ENCODE peak calls at places on chromosomes 5 and 9, in seven cellular contexts. H is PC-3, P is astrocyte, S is keratinocyte, M is neural progenitor cell, N is fibroblast of lung, U is PC-9. Y is an unnamed sample.

GRCh38 chr5:9513825-9514224 is 32.0 kb downstream of the SEMA5A start:
- DNase-seq in H (peak), P (no peak), S (no peak), M (peak), N (peak), U (no peak), Y (peak)

GRCh38 chr5:11792621-11793020 is 111.6 kb downstream of the CTNND2 start:
- DNase-seq in H (no peak), P (no peak), S (no peak), M (no peak), N (no peak), U (no peak), Y (no peak)

GRCh38 chr9:89850633-89851325 is 246.0 kb downstream of the GADD45G start:
- DNase-seq in H (peak), P (peak), S (no peak), M (no peak), N (peak), U (no peak), Y (peak)

GRCh38 chr5:108765647-108766046 is 17.9 kb downstream of the FER start:
- DNase-seq in H (peak), P (no peak), S (no peak), M (no peak), N (no peak), U (no peak), Y (peak)

GRCh38 chr5:23506329-23507236 is 826 bp upstream of the PRDM9 start:
- DNase-seq in H (peak), P (no peak), S (no peak), M (peak), N (peak), U (no peak), Y (peak)

GRCh38 chr5:93503598-93504067 is 77.4 kb downstream of the NR2F1-AS1 start:
- DNase-seq in H (peak), P (peak), S (no peak), M (no peak), N (peak), U (peak), Y (peak)

GRCh38 chr5:6859001-6859400 is 145.8 kb downstream of the TENT4A start:
- DNase-seq in H (no peak), P (no peak), S (no peak), M (no peak), N (no peak), U (no peak), Y (no peak)

GRCh38 chr5:87156631-87157030 is 111.1 kb upstream of the RASA1 start:
- DNase-seq in H (peak), P (peak), S (no peak), M (no peak), N (no peak), U (no peak), Y (no peak)

GRCh38 chr9:95611354-95611753 is 94.6 kb upstream of the PTCH1 start:
- DNase-seq in H (no peak), P (no peak), S (no peak), M (no peak), N (no peak), U (no peak), Y (no peak)

GRCh38 chr9:132108728-132109127 is 29.1 kb upstream of the MED27 start:
- DNase-seq in H (no peak), P (peak), S (no peak), M (no peak), N (no peak), U (no peak), Y (no peak)

GRCh38 chr5:5270958-5271605 is 131.0 kb downstream of the ADAMTS16 start:
- DNase-seq in H (peak), P (peak), S (peak), M (peak), N (peak), U (peak), Y (peak)

GRCh38 chr5:137945825-137946224 is 56.6 kb downstream of the PKD2L2 start:
- DNase-seq in H (no peak), P (no peak), S (no peak), M (no peak), N (no peak), U (no peak), Y (no peak)

GRCh38 chr5:67516959-67517358 is 320.4 kb upstream of the CD180 start:
- DNase-seq in H (no peak), P (peak), S (no peak), M (no peak), N (peak), U (no peak), Y (peak)

GRCh38 chr9:75889577-75889976 is 896 bp upstream of the PCSK5 start:
- DNase-seq in H (no peak), P (no peak), S (no peak), M (no peak), N (no peak), U (no peak), Y (no peak)

GRCh38 chr9:134205636-134206316 is 41.4 kb upstream of the RNU6ATAC start:
- DNase-seq in H (no peak), P (peak), S (no peak), M (no peak), N (no peak), U (no peak), Y (peak)

GRCh38 chr5:31986101-31986500 is 188.0 kb downstream of the GOLPH3 start:
- DNase-seq in H (no peak), P (no peak), S (no peak), M (no peak), N (no peak), U (no peak), Y (no peak)

GRCh38 chr5:32618962-32619361 is 33.6 kb downstream of the SUB1 start:
- DNase-seq in H (no peak), P (no peak), S (no peak), M (no peak), N (no peak), U (peak), Y (no peak)

GRCh38 chr5:98513378-98513777 is 260.1 kb upstream of the RGMB start:
- DNase-seq in H (no peak), P (no peak), S (no peak), M (peak), N (no peak), U (no peak), Y (no peak)

GRCh38 chr9:126965077-126965476 is 50.5 kb downstream of the RALGPS1 start:
- DNase-seq in H (peak), P (no peak), S (no peak), M (no peak), N (peak), U (peak), Y (no peak)

GRCh38 chr9:99820330-99821186 is 1.1 kb upstream of the NR4A3 start:
- DNase-seq in H (peak), P (peak), S (no peak), M (no peak), N (peak), U (peak), Y (peak)

GRCh38 chr9:92763721-92764380 is 782 bp downstream of the BICD2 start:
- DNase-seq in H (no peak), P (no peak), S (no peak), M (peak), N (no peak), U (no peak), Y (peak)

GRCh38 chr5:123813937-123814624 is 302.1 kb downstream of the CSNK1G3 start:
- DNase-seq in H (peak), P (peak), S (no peak), M (no peak), N (peak), U (peak), Y (peak)

GRCh38 chr5:79255786-79256557 is 20.0 kb downstream of the JMY start:
- DNase-seq in H (peak), P (peak), S (no peak), M (peak), N (peak), U (no peak), Y (peak)

GRCh38 chr5:14258840-14259239 is 115.7 kb downstream of the TRIO start:
- DNase-seq in H (no peak), P (no peak), S (no peak), M (peak), N (peak), U (no peak), Y (no peak)

GRCh38 chr5:143826909-143827514 is 15.1 kb downstream of the HMHB1 start:
- DNase-seq in H (peak), P (peak), S (no peak), M (no peak), N (peak), U (peak), Y (peak)

GRCh38 chr5:88692979-88693932 is 189.7 kb downstream of the MEF2C start:
- DNase-seq in H (no peak), P (no peak), S (no peak), M (no peak), N (no peak), U (no peak), Y (no peak)

GRCh38 chr9:134969401-134969800 is 51.7 kb upstream of the FCN1 start:
- DNase-seq in H (no peak), P (no peak), S (no peak), M (no peak), N (no peak), U (no peak), Y (no peak)

GRCh38 chr9:6584881-6585597 is 60.5 kb downstream of the GLDC start:
- DNase-seq in H (peak), P (peak), S (no peak), M (peak), N (peak), U (no peak), Y (peak)

GRCh38 chr5:115241881-115242642 is 20.6 kb downstream of the PGGT1B start:
- DNase-seq in H (peak), P (peak), S (no peak), M (no peak), N (no peak), U (no peak), Y (no peak)

GRCh38 chr5:158421329-158421728 is 562.4 kb upstream of the CLINT1 start:
- DNase-seq in H (no peak), P (no peak), S (no peak), M (no peak), N (no peak), U (no peak), Y (no peak)

GRCh38 chr9:36996677-36997076 is 37.4 kb downstream of the PAX5 start:
- DNase-seq in H (no peak), P (no peak), S (no peak), M (no peak), N (no peak), U (no peak), Y (no peak)

GRCh38 chr9:36992501-36993316 is 41.4 kb downstream of the PAX5 start:
- DNase-seq in H (no peak), P (no peak), S (no peak), M (no peak), N (no peak), U (no peak), Y (peak)

GRCh38 chr9:36991516-36992134 is 42.4 kb downstream of the PAX5 start:
- DNase-seq in H (peak), P (no peak), S (peak), M (peak), N (peak), U (no peak), Y (no peak)

GRCh38 chr9:36995927-36996471 is 38.1 kb downstream of the PAX5 start:
- DNase-seq in H (peak), P (peak), S (no peak), M (peak), N (peak), U (peak), Y (peak)

GRCh38 chr9:36993933-36994764 is 39.9 kb downstream of the PAX5 start:
- DNase-seq in H (no peak), P (no peak), S (no peak), M (no peak), N (no peak), U (no peak), Y (no peak)
- H3K4me2 ChIP-seq in H (no peak), P (no peak), S (no peak), M (no peak), N (no peak), U (no peak), Y (no peak)

GRCh38 chr5:173238312-173239232 is 3.6 kb upstream of the NKX2-5 start:
- DNase-seq in H (no peak), P (no peak), S (no peak), M (peak), N (no peak), U (no peak), Y (no peak)
- TF ChIP-seq EZH2 in H (peak), P (peak), S (peak), M (peak), N (peak), U (no peak), Y (peak)

DNA sequence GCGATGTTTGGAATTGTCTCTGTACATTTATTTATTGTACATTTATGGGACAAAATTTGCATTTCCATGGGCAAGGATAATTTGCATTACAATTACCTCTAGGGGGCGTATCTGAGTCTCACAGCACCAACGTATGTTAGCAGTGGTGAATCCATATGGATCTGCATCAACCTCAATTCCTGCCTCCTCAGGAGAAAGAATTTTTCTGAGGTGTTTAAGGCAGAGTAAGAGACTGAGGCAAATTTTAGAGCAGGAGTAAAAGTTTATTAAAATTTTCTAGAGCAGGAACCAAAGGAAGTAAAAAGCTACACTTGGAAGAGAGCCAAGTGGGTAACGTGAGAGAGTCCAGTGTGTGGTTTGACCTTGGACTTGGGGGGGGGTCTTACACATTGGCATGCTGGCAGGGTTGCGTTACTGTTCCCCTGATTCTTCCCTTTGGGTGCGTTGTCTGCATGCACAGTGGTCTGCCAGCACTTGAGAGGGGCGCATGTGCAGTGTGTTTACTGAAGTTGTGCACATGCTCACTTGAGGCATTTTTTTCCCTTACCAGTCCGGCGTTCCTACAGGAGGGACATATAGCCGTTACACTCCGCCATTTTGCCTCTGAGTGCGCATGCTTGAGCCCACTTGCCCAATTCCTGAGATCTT is 21.0 kb upstream of the RAB14 start:
- DNase-seq in H (peak), P (no peak), S (no peak), M (peak), N (peak), U (no peak), Y (peak)
- H3K4me2 ChIP-seq in H (no peak), P (peak), S (no peak), M (no peak), N (no peak), U (no peak), Y (no peak)

DNA sequence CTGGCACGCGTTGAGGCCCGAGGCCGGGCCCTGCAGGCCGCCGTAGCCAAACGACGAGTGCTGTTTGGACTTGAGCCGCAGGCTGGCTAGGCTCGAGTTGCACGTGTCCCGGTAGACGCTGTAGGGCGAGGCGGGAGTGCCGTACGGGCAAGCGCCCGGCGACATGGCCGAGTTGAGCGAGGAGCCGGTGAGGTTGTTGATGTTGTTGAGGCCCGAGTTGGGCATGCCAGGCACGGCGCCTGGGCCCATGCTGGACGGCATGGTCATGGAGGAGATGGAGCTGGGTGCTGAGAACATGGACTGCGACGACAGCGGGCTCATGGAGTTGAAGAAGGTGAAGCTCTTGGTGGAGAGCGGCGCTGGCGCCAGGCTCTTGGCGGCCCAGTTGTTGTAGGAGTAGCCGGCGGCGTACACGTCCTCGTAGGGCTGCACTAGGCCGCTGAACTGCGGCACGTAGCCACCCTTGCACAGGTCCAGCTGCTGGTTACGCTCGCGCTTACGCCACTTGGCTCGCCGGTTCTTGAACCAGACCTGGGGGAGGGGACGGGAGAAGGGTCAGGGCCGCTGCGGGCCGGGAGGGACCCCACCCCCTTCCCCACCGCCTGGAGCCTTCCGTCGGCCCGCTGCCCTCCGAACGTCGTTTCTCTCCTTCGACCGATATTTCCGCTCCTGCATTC is 5.1 kb downstream of the PITX1 start:
- DNase-seq in H (no peak), P (no peak), S (no peak), M (peak), N (no peak), U (no peak), Y (no peak)
- TF ChIP-seq EZH2 in H (no peak), P (peak), S (peak), M (peak), N (peak), U (no peak), Y (no peak)

GRCh38 chr9:4099961-4100360 is 199.9 kb downstream of the GLIS3 start:
- DNase-seq in H (no peak), P (no peak), S (no peak), M (no peak), N (peak), U (no peak), Y (peak)
- H3K4me2 ChIP-seq in H (no peak), P (no peak), S (no peak), M (no peak), N (no peak), U (no peak), Y (peak)

GRCh38 chr5:141491323-141492167 is 2.7 kb downstream of the PCDHGC5 start:
- DNase-seq in H (no peak), P (no peak), S (no peak), M (peak), N (no peak), U (no peak), Y (no peak)

GRCh38 chr5:141493500-141494422 is 4.9 kb downstream of the PCDHGC5 start:
- DNase-seq in H (no peak), P (peak), S (no peak), M (no peak), N (peak), U (no peak), Y (peak)

GRCh38 chr5:141490271-141490670 is 1.4 kb downstream of the PCDHGC5 start:
- DNase-seq in H (no peak), P (no peak), S (no peak), M (no peak), N (no peak), U (no peak), Y (no peak)

GRCh38 chr5:141490771-141491170 is 1.9 kb downstream of the PCDHGC5 start:
- DNase-seq in H (no peak), P (no peak), S (no peak), M (no peak), N (no peak), U (no peak), Y (no peak)

DNA sequence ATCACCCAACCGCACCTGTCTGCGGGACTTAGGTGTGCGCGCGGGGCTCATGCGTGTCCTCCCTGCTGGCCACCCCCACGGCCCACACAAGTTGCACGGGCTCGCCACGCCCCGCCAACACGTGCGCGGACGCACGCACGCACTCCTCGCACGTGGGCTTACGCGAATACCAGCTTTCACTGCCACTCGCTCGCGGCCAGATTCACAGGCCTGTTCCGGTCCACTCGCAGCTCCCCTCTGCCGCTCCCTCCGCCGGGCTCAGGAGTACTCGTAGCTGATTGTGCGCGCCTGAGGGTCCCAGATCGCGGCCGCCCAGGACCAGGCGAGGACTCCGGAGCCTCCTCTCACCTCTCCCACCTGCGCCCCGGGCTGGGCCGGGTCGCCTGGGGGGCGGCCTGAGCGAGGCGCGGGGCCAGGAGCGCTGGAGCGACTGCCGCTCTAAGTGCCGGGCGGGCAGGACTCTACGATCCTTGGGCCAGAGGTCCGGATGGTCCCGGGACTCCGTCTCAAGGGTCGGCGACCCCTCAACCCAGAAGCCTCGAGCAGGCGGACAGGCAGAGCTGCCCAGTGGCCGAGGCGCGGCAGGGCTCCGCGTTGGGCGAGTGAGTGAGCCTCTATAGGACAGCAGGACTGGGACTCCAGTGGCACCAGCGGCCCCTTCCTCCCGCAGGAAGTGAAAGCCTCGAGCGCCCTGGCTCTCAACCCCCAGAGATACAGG is 3.4 kb downstream of the PCDHGC5 start:
- DNase-seq in H (no peak), P (no peak), S (no peak), M (peak), N (no peak), U (no peak), Y (no peak)
- TF ChIP-seq EZH2 in H (no peak), P (no peak), S (no peak), M (peak), N (no peak), U (no peak), Y (no peak)

Y was measured in GM23248.